ENCODE peak calls at places on chromosomes 2 and 18, in four cellular contexts. J is Right ventricle myocardium superior; O is T-helper 1 cell; N is stimulated activated CD4-positive, alpha-beta T cell treated with anti-CD3 and anti-CD28 coated beads, Interleukin-4, amount 100 ng/mL, for 4 hours. H is an unnamed sample.

GRCh38 chr18:52341617-52342381 is 1.8 kb downstream of the DCC start:
- DNase-seq in J (no peak), N (no peak), O (no peak), H (no peak)

GRCh38 chr2:86371482-86372002 is 34.1 kb upstream of the REEP1 start:
- DNase-seq in J (no peak), O (no peak), N (no peak), H (no peak)

GRCh38 chr2:7026740-7027139 is 109.5 kb downstream of the RNF144A start:
- DNase-seq in N (no peak), O (no peak), J (no peak), H (no peak)

GRCh38 chr2:18299423-18300212 is 260.8 kb downstream of the RDH14 start:
- DNase-seq in O (no peak), J (no peak), N (no peak), H (no peak)

GRCh38 chr2:19805266-19805665 is 96.5 kb downstream of the TTC32 start:
- DNase-seq in J (no peak), N (no peak), O (no peak), H (no peak)

GRCh38 chr2:113850687-113851086 is 39.2 kb upstream of the ACTR3 start:
- DNase-seq in J (no peak), N (no peak), O (no peak), H (no peak)

GRCh38 chr2:177682006-177682405 is 289.4 kb downstream of the AGPS start:
- DNase-seq in O (no peak), N (no peak), J (no peak), H (no peak)

GRCh38 chr2:97995026-97995733 is 568 bp downstream of the TMEM131 start:
- DNase-seq in J (no peak), O (peak; percentile 55), N (peak; percentile 34), H (peak; percentile 49)

GRCh38 chr2:64595397-64596160 is 58.1 kb downstream of the SERTAD2 start:
- DNase-seq in J (no peak), O (no peak), N (no peak), H (no peak)

GRCh38 chr2:168536925-168537466 is 80.9 kb downstream of the CERS6 start:
- DNase-seq in N (no peak), O (peak; percentile 38), J (no peak), H (no peak)

GRCh38 chr18:13428319-13428718 is 209.8 kb downstream of the LDLRAD4 start:
- DNase-seq in J (no peak), N (no peak), O (peak; percentile 27), H (no peak)

GRCh38 chr2:216683846-216684245 is 11.5 kb downstream of the IGFBP5 start:
- DNase-seq in O (no peak), J (peak; percentile 62), N (no peak), H (no peak)

GRCh38 chr2:182379235-182379634 is 47.6 kb downstream of the PDE1A start:
- DNase-seq in O (no peak), J (no peak), N (no peak), H (no peak)

GRCh38 chr2:222440670-222441422 is 16.5 kb downstream of the SGPP2 start:
- DNase-seq in N (no peak), O (no peak), J (no peak), H (no peak)

GRCh38 chr2:73156539-73157124 is 43.9 kb upstream of the RAB11FIP5 start:
- DNase-seq in N (peak; percentile 16), O (peak; percentile 22), J (peak; percentile 75), H (peak; percentile 5)

GRCh38 chr2:10883880-10884529 is 27.7 kb upstream of the KCNF1 start:
- DNase-seq in O (no peak), J (no peak), N (no peak), H (no peak)

GRCh38 chr2:205218056-205218455 is 464.2 kb upstream of the NRP2 start:
- DNase-seq in J (no peak), N (no peak), O (no peak), H (no peak)

GRCh38 chr2:9971105-9971818 is 19.8 kb downstream of the GRHL1 start:
- DNase-seq in J (no peak), N (no peak), O (no peak), H (no peak)

GRCh38 chr2:217215877-217216276 is 356.0 kb upstream of the TNP1 start:
- DNase-seq in N (no peak), J (no peak), O (no peak), H (no peak)

GRCh38 chr2:172280820-172281454 is 146.4 kb upstream of the ITGA6 start:
- DNase-seq in N (no peak), O (no peak), J (peak; percentile 47), H (no peak)

GRCh38 chr18:47204908-47205522 is 28.9 kb upstream of the IER3IP1 start:
- DNase-seq in O (peak; percentile 20), N (peak; percentile 5), J (no peak), H (no peak)

GRCh38 chr2:122519366-122519765 is 763.9 kb downstream of the TSN start:
- DNase-seq in O (no peak), J (no peak), N (no peak), H (no peak)

GRCh38 chr2:39265315-39265714 is 21.5 kb upstream of the CDKL4 start:
- DNase-seq in O (no peak), N (no peak), J (no peak), H (no peak)

H was measured in stimulated activated naive CD4-positive, alpha-beta T cell treated with Interleukin-2 at 50 U/mL for 16 hours.